ENCODE peak calls at places on chromosome 10, in four cellular contexts. K, S, E and J are unnamed samples.

GRCh38 chr10:73948947-73949633 is 38.2 kb downstream of the PLAU start:
- DNase-seq in K (no peak), E (no peak), S (no peak), J (no peak)

GRCh38 chr10:121243899-121244241 is 354.4 kb downstream of the FGFR2 start:
- DNase-seq in K (no peak), S (no peak), E (no peak), J (no peak)

GRCh38 chr10:11305825-11306601 is 288.3 kb downstream of the CELF2 start:
- DNase-seq in K (no peak), E (peak), S (no peak), J (no peak)

GRCh38 chr10:70479626-70480253 is 1.2 kb downstream of the PALD1 start:
- DNase-seq in E (peak), S (no peak), K (no peak), J (no peak)

GRCh38 chr10:26994743-26995142 is 105.6 kb downstream of the ANKRD26 start:
- DNase-seq in S (no peak), E (no peak), K (no peak), J (no peak)

GRCh38 chr10:44386546-44387052 is 1.7 kb upstream of the CXCL12 start:
- DNase-seq in E (peak), S (peak), K (no peak), J (no peak)

GRCh38 chr10:69757553-69758309 is 44.0 kb upstream of the COL13A1 start:
- DNase-seq in K (no peak), S (no peak), E (no peak), J (no peak)

GRCh38 chr10:30647089-30647488 is 17.5 kb upstream of the LYZL2 start:
- DNase-seq in E (peak), K (no peak), S (no peak), J (no peak)

GRCh38 chr10:8410506-8410905 is 356.0 kb downstream of the GATA3 start:
- DNase-seq in E (no peak), S (no peak), K (no peak), J (no peak)

GRCh38 chr10:81403451-81403850 is 471.5 kb upstream of the NRG3 start:
- DNase-seq in S (no peak), K (no peak), E (no peak), J (no peak)

GRCh38 chr10:68992721-68993440 is 4.3 kb downstream of the KIFBP start:
- DNase-seq in S (no peak), E (no peak), K (no peak), J (no peak)

GRCh38 chr10:43202657-43203490 is 64.0 kb downstream of the RASGEF1A start:
- DNase-seq in K (no peak), S (no peak), E (peak), J (no peak)

GRCh38 chr10:80464557-80465466 is 10.7 kb downstream of the TSPAN14 start:
- DNase-seq in K (no peak), S (peak), E (no peak), J (peak)

GRCh38 chr10:114337510-114338462 is 66.5 kb downstream of the AFAP1L2 start:
- DNase-seq in S (no peak), K (peak), E (peak), J (peak)

GRCh38 chr10:4316166-4316810 is 509.7 kb upstream of the AKR1E2 start:
- DNase-seq in S (no peak), K (no peak), E (no peak), J (no peak)

GRCh38 chr10:69572159-69573055 is 815 bp downstream of the NEUROG3 start:
- DNase-seq in E (peak), K (no peak), S (no peak), J (no peak)

DNA sequence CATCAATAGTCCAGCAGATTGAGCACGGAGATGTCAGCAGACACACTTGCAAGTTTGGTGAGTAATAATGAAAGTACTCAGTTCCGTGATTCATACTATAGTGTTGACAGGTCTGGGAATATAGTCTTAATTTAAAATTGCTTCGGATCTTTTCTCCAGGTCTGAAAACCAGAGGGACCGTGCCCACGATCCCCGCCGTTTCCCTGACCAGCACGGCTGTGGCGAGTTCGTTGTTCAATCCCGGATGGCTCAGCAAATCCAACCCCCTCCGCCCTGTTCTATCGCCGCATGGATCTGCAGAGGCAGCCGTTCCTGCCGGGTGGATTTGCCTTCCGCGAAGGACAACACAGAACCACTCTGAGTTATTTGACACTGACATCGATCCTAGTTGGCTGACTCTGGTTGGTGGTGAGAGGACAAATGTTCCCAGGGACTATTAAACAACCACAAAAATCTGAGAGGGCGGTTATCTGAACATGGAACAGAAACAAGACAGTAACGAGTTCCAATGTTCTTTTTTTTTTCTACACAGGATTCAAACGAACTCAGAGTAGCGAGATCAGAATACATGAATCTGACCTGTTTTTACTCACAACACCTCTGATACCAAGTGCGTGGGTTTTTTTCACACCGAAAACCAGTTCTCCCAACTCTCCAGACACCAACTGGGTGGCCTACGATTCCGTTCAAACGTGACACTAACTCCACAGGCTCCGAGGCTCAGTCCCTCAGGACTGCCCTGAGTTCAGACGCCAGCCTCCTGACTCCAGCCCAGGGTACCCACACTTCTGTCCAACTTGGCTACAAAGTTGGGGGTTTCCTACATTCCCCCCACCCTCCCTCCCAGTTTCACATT is 52.7 kb downstream of the RBM17 start:
- DNase-seq in E (no peak), S (no peak), K (peak), J (no peak)
- TF ChIP-seq SUZ12 in E (no peak), S (no peak), K (no peak), J (no peak)

GRCh38 chr10:24206926-24207701 is 1.8 kb upstream of the KIAA1217 start:
- DNase-seq in E (no peak), S (no peak), K (no peak), J (no peak)

GRCh38 chr10:24209946-24210491 is 1.1 kb downstream of the KIAA1217 start:
- DNase-seq in S (peak), E (no peak), K (peak), J (no peak)

GRCh38 chr10:24208661-24209420 is at the start of gene KIAA1217:
- DNase-seq in K (no peak), S (peak), E (peak), J (no peak)

GRCh38 chr10:24207781-24208611 is 942 bp upstream of the KIAA1217 start:
- DNase-seq in S (peak), E (no peak), K (no peak), J (no peak)

GRCh38 chr10:24209421-24209770 is 458 bp downstream of the KIAA1217 start:
- DNase-seq in E (no peak), S (no peak), K (no peak), J (no peak)
- H3K9ac ChIP-seq in E (peak), S (peak), K (peak), J (peak)

GRCh38 chr10:22251751-22252285 is 34.0 kb upstream of the EBLN1 start:
- DNase-seq in K (no peak), E (peak), S (no peak), J (no peak)
- TF ChIP-seq SUZ12 in K (no peak), E (peak), S (no peak), J (peak)

DNA sequence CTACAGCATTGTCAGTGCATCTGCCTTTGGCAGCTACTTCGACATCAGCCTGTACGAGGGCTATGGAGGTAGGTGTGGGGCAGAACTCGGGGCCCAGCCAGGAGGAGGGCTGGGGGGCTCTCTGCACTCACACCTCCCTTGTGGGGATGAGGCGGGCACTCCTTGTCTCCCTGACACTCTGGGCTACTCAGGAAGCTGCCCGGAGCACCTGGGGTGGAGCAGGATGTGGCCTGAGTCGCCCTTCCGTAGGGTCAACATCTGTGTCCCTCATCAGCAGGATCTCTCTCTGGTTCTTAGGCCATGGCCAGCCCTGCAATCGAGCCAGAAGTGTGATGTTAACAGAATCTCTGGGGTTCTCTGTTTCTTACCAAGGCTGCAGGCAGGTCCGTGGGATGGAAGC is 40.2 kb downstream of the C10orf105 start:
- DNase-seq in S (no peak), K (no peak), E (no peak), J (no peak)
- H3K9ac ChIP-seq in S (no peak), K (no peak), E (no peak), J (no peak)

GRCh38 chr10:61760943-61761824 is 98.5 kb downstream of the CABCOCO1 start:
- DNase-seq in K (no peak), S (no peak), E (no peak), J (no peak)
- TF ChIP-seq SUZ12 in K (no peak), S (no peak), E (no peak), J (no peak)